ENCODE peak calls at places on chromosomes 5 and 9, in six cellular contexts. B is AG04449; V is cardiac fibroblast; Y is small intestine; N is osteoblast; K is naive thymus-derived CD4-positive, alpha-beta T cell. I is an unnamed sample.
A peak's percentile ranks its signal among the peaks of the same experiment; 100 is the strongest.

GRCh38 chr9:117929873-117930272 is 225.7 kb downstream of the TLR4 start:
- DNase-seq in K (no peak), N (no peak), B (no peak), Y (no peak), V (no peak), I (peak; percentile 67)

GRCh38 chr5:96752341-96753016 is 55.3 kb downstream of the ERAP1 start:
- DNase-seq in N (no peak), K (peak; percentile 68), V (peak; percentile 82), Y (peak; percentile 63), B (no peak), I (peak; percentile 14)

GRCh38 chr5:58318468-58318867 is 141.4 kb downstream of the PLK2 start:
- DNase-seq in B (no peak), K (no peak), N (no peak), Y (no peak), V (peak; percentile 33), I (no peak)

GRCh38 chr9:89610391-89610925 is 5.6 kb downstream of the GADD45G start:
- DNase-seq in V (no peak), N (peak; percentile 9), K (no peak), Y (no peak), B (no peak), I (no peak)

GRCh38 chr5:92364986-92365550 is 982.0 kb upstream of the ARRDC3 start:
- DNase-seq in V (peak; percentile 40), Y (no peak), N (no peak), K (no peak), B (peak; percentile 23), I (no peak)

GRCh38 chr9:7935666-7936065 is 136.1 kb upstream of the DMAC1 start:
- DNase-seq in K (peak; percentile 60), V (no peak), B (no peak), N (no peak), Y (peak; percentile 21), I (no peak)

GRCh38 chr5:143065996-143066522 is 295.9 kb downstream of the ARHGAP26 start:
- DNase-seq in V (no peak), K (no peak), B (no peak), Y (no peak), N (no peak), I (no peak)

GRCh38 chr5:42811591-42812392 is at the start of gene SELENOP:
- DNase-seq in N (peak; percentile 44), V (peak; percentile 12), B (no peak), K (no peak), Y (peak; percentile 94), I (peak; percentile 48)

GRCh38 chr9:90966475-90967150 is 165.0 kb downstream of the SYK start:
- DNase-seq in B (no peak), Y (no peak), V (peak; percentile 54), N (no peak), K (no peak), I (no peak)

GRCh38 chr9:77848428-77848827 is 183.2 kb downstream of the GNAQ start:
- DNase-seq in K (no peak), N (no peak), V (no peak), Y (no peak), B (no peak), I (no peak)

GRCh38 chr5:76524101-76524835 is 98.9 kb downstream of the F2RL2 start:
- DNase-seq in N (no peak), Y (no peak), B (no peak), K (no peak), V (peak; percentile 13), I (no peak)

GRCh38 chr5:125190232-125191051 is 444.0 kb upstream of the ZNF608 start:
- DNase-seq in N (no peak), K (no peak), Y (no peak), B (no peak), V (no peak), I (no peak)

GRCh38 chr5:122693963-122694362 is 80.9 kb upstream of the SNX2 start:
- DNase-seq in V (no peak), B (no peak), Y (no peak), N (no peak), K (no peak), I (no peak)

GRCh38 chr5:176535655-176536131 is 1.5 kb downstream of the RNF44 start:
- DNase-seq in K (no peak), Y (no peak), V (no peak), N (peak; percentile 61), B (no peak), I (no peak)

GRCh38 chr9:108919517-108919916 is 14.4 kb downstream of the ELP1 start:
- DNase-seq in K (no peak), N (peak; percentile 5), B (no peak), V (no peak), Y (no peak), I (no peak)

GRCh38 chr5:82662340-82662739 is 384.2 kb upstream of the RPS23 start:
- DNase-seq in B (no peak), K (no peak), V (peak; percentile 66), N (no peak), Y (no peak), I (no peak)

GRCh38 chr9:135212961-135213360 is 125.5 kb downstream of the OLFM1 start:
- DNase-seq in V (no peak), K (no peak), N (peak; percentile 76), B (no peak), Y (no peak), I (no peak)

GRCh38 chr5:175681045-175681974 is 23.4 kb downstream of the HRH2 start:
- DNase-seq in N (peak; percentile 35), Y (no peak), V (no peak), K (no peak), B (no peak), I (no peak)

GRCh38 chr9:125747765-125748510 is 765 bp downstream of the PBX3 start:
- DNase-seq in Y (peak; percentile 32), B (no peak), K (peak; percentile 41), V (peak; percentile 24), N (peak; percentile 90), I (no peak)

GRCh38 chr9:121751686-121752445 is 100.4 kb downstream of the DAB2IP start:
- DNase-seq in N (peak; percentile 91), Y (no peak), K (no peak), B (no peak), V (no peak), I (no peak)

GRCh38 chr5:178078197-178078995 is 34.9 kb upstream of the N4BP3 start:
- DNase-seq in B (peak; percentile 63), V (peak; percentile 22), N (peak; percentile 94), K (no peak), Y (no peak), I (no peak)

GRCh38 chr5:75510836-75511434 is 494 bp downstream of the CERT1 start:
- DNase-seq in K (peak; percentile 20), Y (peak; percentile 69), B (no peak), V (no peak), N (peak; percentile 49), I (no peak)

GRCh38 chr9:136567651-136568287 is 21.9 kb upstream of the NOTCH1 start:
- DNase-seq in V (peak; percentile 83), K (no peak), B (no peak), N (peak; percentile 99), Y (peak; percentile 48), I (peak; percentile 45)

GRCh38 chr5:59731829-59732228 is 161.7 kb downstream of the PDE4D start:
- DNase-seq in V (no peak), B (no peak), K (no peak), N (no peak), Y (no peak), I (no peak)

GRCh38 chr9:134219721-134220060 is 55.3 kb upstream of the RNU6ATAC start:
- DNase-seq in K (no peak), V (no peak), N (peak; percentile 25), B (no peak), Y (no peak), I (no peak)

GRCh38 chr9:70682337-70682736 is 267.9 kb upstream of the KLF9 start:
- DNase-seq in V (no peak), Y (peak; percentile 74), N (no peak), K (no peak), B (no peak), I (no peak)

GRCh38 chr5:157049605-157050004 is 9.3 kb downstream of the HAVCR1 start:
- DNase-seq in K (no peak), N (no peak), V (no peak), Y (no peak), B (no peak), I (no peak)

GRCh38 chr5:172407861-172408260 is 46.5 kb downstream of the SH3PXD2B start:
- DNase-seq in Y (no peak), B (no peak), K (no peak), N (peak; percentile 80), V (peak; percentile 70), I (no peak)

GRCh38 chr5:156534906-156535305 is 207.9 kb downstream of the SGCD start:
- DNase-seq in N (no peak), Y (no peak), V (no peak), K (no peak), B (no peak), I (no peak)

GRCh38 chr9:78130004-78130403 is 98.4 kb upstream of the GNAQ start:
- DNase-seq in V (peak; percentile 38), N (peak; percentile 88), B (no peak), K (no peak), Y (no peak), I (peak; percentile 31)

GRCh38 chr9:14538529-14538928 is 154.7 kb downstream of the ZDHHC21 start:
- DNase-seq in V (no peak), K (no peak), Y (no peak), B (no peak), N (no peak), I (no peak)

GRCh38 chr5:159106569-159107282 is 7.0 kb upstream of the EBF1 start:
- DNase-seq in Y (peak; percentile 37), B (no peak), V (peak; percentile 83), K (peak; percentile 69), N (peak; percentile 95), I (no peak)
- H3K4me3 ChIP-seq in Y (no peak overlapping the region), B (peak overlapping the region; percentile 43), V (peak overlapping the region; percentile 30), K (peak overlapping the region; percentile 56), N (peak overlapping the region; percentile 67), I (peak overlapping the region; percentile 24)

GRCh38 chr9:694499-695154 is 146.9 kb upstream of the DMRT1 start:
- DNase-seq in K (no peak), Y (no peak), V (peak; percentile 97), N (peak; percentile 78), B (peak; percentile 69), I (no peak)
- H3K4me3 ChIP-seq in K (no peak overlapping the region), Y (no peak overlapping the region), V (no peak overlapping the region), N (peak overlapping the region; percentile 55), B (peak overlapping the region; percentile 37), I (peak overlapping the region; percentile 50)

DNA sequence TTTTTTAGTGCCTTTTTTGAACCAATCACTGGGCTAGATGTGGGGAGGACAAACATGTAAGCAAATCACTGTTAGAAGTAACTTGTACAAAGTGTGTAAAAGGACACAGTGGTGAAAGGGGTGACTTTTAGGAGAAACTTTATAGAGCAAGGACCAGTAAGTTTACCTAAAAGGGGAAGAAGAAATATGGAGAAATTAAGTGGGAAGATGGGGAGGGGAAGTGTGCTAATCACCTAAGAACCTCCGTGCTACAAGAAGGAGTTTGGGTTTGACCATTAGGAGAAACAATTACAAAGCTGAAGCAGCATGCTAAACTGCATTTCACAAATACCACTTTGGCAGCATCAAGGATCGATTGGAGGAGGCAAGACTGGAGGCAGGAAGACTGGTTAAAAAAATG is 17.3 kb downstream of the ITGA1 start:
- DNase-seq in V (no peak), K (no peak), B (no peak), Y (no peak), N (no peak), I (no peak)
- H3K4me3 ChIP-seq in V (no peak overlapping the region), K (no peak overlapping the region), B (no peak overlapping the region), Y (no peak overlapping the region), N (no peak overlapping the region), I (no peak overlapping the region)

GRCh38 chr9:132334364-132334763 is 20.4 kb downstream of the SETX start:
- DNase-seq in B (no peak), N (no peak), K (no peak), Y (no peak), V (no peak), I (no peak)

GRCh38 chr9:132328580-132328979 is 26.2 kb downstream of the SETX start:
- DNase-seq in B (no peak), K (no peak), Y (no peak), N (no peak), V (no peak), I (no peak)

GRCh38 chr9:132333556-132333955 is 21.2 kb downstream of the SETX start:
- DNase-seq in B (no peak), N (no peak), V (no peak), Y (no peak), K (no peak), I (no peak)
- H3K4me3 ChIP-seq in B (no peak overlapping the region), N (no peak overlapping the region), V (no peak overlapping the region), Y (no peak overlapping the region), K (no peak overlapping the region), I (no peak overlapping the region)